ENCODE peak calls at places on chromosomes 2 and 18, in five cellular contexts. Z, T, L, A and Q are unnamed samples. For H3K9me3 and H3K36me3, the result is how much of the 10 kb centered on the place peaks cover.

GRCh38 chr18:31686572-31686971 is 2.2 kb upstream of the B4GALT6 start:
- DNase-seq in L (no peak), A (no peak), T (no peak), Z (no peak), Q (no peak)

GRCh38 chr18:44795241-44795640 is 114.6 kb downstream of the SETBP1 start:
- DNase-seq in T (no peak), L (no peak), A (no peak), Z (no peak), Q (no peak)

GRCh38 chr2:61887684-61888303 is 662 bp downstream of the CCT4 start:
- DNase-seq in L (no peak), Z (no peak), A (peak), T (peak), Q (no peak)

GRCh38 chr18:59744271-59744721 is 47.1 kb upstream of the CCBE1 start:
- DNase-seq in L (no peak), T (no peak), A (peak), Z (no peak), Q (no peak)

GRCh38 chr2:39379643-39380524 is 57.2 kb downstream of the MAP4K3 start:
- DNase-seq in T (peak), L (no peak), Z (peak), A (peak), Q (peak)

GRCh38 chr18:43485565-43485964 is 208.3 kb upstream of the SYT4 start:
- DNase-seq in A (no peak), L (no peak), Z (no peak), T (no peak), Q (no peak)

GRCh38 chr2:28423856-28424605 is 31.4 kb downstream of the FOSL2 start:
- DNase-seq in Z (no peak), L (peak), T (no peak), A (peak), Q (no peak)

GRCh38 chr18:13207274-13207673 is 11.3 kb upstream of the LDLRAD4 start:
- DNase-seq in L (no peak), A (no peak), T (no peak), Z (no peak), Q (no peak)

GRCh38 chr2:84643991-84644390 is 127.7 kb downstream of the DNAH6 start:
- DNase-seq in T (no peak), A (peak), Z (no peak), L (no peak), Q (no peak)

GRCh38 chr2:16613475-16613874 is 52.2 kb downstream of the CYRIA start:
- DNase-seq in L (no peak), T (no peak), A (peak), Z (no peak), Q (no peak)

GRCh38 chr2:133633309-133633708 is 65.0 kb upstream of the NCKAP5 start:
- DNase-seq in A (no peak), Z (no peak), L (no peak), T (no peak), Q (no peak)

GRCh38 chr2:99256677-99257076 is 1.2 kb upstream of the LYG2 start:
- DNase-seq in T (no peak), Z (no peak), A (peak), L (no peak), Q (no peak)

GRCh38 chr2:5694016-5694690 is 2.0 kb downstream of the SOX11 start:
- DNase-seq in L (no peak), Z (no peak), A (peak), T (peak), Q (no peak)

GRCh38 chr2:18603867-18604572 is 14.7 kb upstream of the NT5C1B start:
- DNase-seq in Z (no peak), T (no peak), A (no peak), L (no peak), Q (peak)

GRCh38 chr2:144996225-144996795 is 476.4 kb upstream of the ZEB2 start:
- DNase-seq in T (no peak), L (no peak), A (peak), Z (no peak), Q (no peak)

GRCh38 chr2:114550895-114551793 is 108.7 kb downstream of the DPP10 start:
- DNase-seq in T (peak), Z (peak), A (peak), L (no peak), Q (peak)

GRCh38 chr2:48902521-48902920 is 147.0 kb upstream of the LHCGR start:
- DNase-seq in A (no peak), L (no peak), T (no peak), Z (no peak), Q (no peak)

GRCh38 chr2:30178618-30179404 is 32.0 kb downstream of the YPEL5 start:
- DNase-seq in L (peak), T (no peak), A (no peak), Z (peak), Q (peak)

GRCh38 chr2:11123856-11124759 is 31.2 kb upstream of the SLC66A3 start:
- DNase-seq in A (peak), T (peak), L (peak), Z (no peak), Q (peak)

GRCh38 chr2:64457518-64457917 is 3.6 kb downstream of the LGALSL start:
- DNase-seq in Z (no peak), T (no peak), A (no peak), L (no peak), Q (no peak)

GRCh38 chr2:103161456-103162289 is 399.8 kb downstream of the TMEM182 start:
- DNase-seq in A (peak), Z (peak), T (peak), L (no peak), Q (peak)

GRCh38 chr2:36406296-36406695 is 50.7 kb downstream of the CRIM1 start:
- DNase-seq in T (no peak), A (no peak), Z (no peak), L (no peak), Q (no peak)

GRCh38 chr2:224271854-224272620 is 129.9 kb downstream of the FAM124B start:
- DNase-seq in A (no peak), T (no peak), Z (no peak), L (no peak), Q (no peak)

GRCh38 chr18:468841-469796 is 31.4 kb downstream of the COLEC12 start:
- DNase-seq in L (no peak), T (no peak), Z (no peak), A (no peak), Q (peak)

DNA sequence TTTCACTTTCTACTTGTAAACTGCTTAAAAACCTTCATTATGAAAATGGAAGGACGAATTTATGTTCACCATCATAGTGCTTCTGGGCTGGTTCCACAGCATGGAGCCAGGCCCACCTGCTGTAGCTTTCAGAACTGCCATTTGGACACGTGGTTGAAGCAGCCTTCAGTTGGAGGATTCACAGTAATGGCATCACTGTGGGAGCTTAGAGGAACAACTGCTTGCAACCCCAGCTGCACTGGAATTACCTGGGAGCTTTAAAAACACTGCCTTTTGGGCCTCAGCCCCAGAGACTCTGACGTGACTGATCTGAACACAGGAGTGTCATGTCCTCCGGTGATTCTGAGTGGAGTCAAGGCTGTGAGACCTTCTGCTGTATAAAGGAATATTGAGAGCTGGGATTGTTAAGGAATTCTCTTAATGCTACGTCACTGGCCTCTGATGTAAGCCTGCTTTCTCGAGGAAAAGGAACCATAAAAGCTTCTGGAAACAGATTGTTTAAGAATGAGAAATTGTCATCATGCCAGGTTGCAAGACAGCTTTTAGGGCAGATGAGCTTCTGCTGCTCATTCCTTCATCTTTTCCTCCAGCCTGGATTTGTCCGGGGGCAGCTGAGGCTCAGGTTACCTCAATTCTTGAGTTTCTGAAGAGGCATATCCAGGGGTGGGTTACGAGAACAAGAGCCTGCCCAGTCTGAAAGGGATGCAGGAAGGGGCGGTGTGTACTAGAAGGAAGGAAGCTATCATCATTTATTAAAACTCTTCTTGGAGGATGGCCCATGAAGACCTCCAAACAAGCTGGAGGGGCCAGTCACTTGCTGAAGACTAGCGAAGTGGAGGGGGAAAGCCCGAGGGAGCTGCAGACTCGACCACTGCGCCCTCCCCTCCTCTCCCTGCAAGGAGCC is 1.3 kb upstream of the IL1R1 start:
- DNase-seq in L (no peak), A (peak), Z (peak), T (no peak), Q (no peak)
- H3K9me3 ChIP-seq in L (under half), A (under half), Z (under half), T (under half), Q (under half)

GRCh38 chr2:226790006-226790405 is 9.6 kb downstream of the IRS1 start:
- DNase-seq in L (no peak), Z (no peak), A (no peak), T (no peak), Q (no peak)
- H3K36me3 ChIP-seq in L (under half), Z (under half), A (under half), T (under half), Q (under half)

DNA sequence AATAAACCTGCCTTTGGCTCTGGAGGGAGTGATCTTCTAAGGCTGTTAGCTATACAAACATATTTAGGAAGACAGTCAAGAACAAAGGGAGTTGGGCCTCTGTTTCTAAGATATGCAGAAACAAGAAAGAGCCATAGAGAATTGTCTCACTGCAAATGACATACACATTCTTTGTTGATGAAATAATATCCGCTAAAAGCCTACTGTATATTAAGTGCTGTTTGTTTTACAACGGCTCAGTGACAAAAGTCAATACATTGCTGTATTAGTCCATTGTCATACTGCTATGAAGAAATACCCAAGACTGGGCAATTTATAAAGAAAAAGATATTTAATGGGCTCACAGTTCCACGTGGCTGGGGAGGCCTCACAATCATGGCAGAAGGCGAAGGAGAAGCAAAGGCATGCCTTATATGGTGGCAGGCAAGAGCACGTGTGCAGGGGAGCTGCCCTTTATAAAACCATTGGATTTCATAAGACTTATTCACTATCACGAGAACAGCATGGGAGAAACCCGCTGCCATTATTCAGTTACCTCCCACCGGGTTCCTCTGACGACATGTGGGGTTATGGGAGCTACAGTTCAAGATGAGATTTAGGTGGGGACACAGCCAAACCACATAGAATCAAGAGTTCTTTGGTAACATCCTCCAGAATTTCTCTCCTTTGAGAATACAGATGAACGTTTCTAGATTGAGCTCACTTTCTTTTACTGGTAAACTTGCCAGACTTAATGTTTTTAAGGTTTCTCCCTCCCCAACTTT is 157.8 kb downstream of the PIK3C3 start:
- DNase-seq in T (no peak), L (no peak), A (peak), Z (no peak), Q (no peak)
- H3K4me3 ChIP-seq in T (no peak), L (no peak), A (no peak), Z (no peak), Q (no peak)

DNA sequence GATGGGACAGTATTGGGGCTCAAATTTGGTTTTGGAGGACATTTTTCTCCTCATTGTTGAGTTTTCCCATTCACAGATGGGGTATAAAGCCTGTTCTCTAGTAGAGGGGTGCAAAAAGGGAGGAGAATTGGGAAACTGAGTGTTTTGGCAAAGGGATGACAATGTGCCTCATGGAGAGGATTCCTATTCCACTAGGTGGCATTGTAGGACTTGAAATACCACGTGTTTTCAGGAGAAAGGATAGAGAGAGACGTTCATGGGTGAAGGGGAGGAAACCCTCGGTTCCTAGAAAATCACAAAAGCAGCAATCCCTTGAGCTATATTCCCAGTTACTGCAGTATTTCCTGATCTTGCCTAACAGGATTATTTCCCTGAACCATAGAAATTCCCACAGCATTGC is 113.7 kb upstream of the SRD5A2 start:
- DNase-seq in L (no peak), T (no peak), Z (no peak), A (no peak), Q (no peak)
- H3K9me3 ChIP-seq in L (under half), T (under half), Z (under half), A (under half), Q (under half)